ENCODE peak calls at places on chromosomes 7 and 10, in nine cellular contexts. B is psoas muscle, T is right lobe of liver, U is GM20000, N is SK-N-SH, A is HL-60, D is RWPE1, S is GM13976, L is lower lobe of right lung. K is an unnamed sample.

GRCh38 chr10:22103701-22104100 is 100.2 kb upstream of the DNAJC1 start:
- DNase-seq in U (peak), D (peak), A (no peak), L (no peak), S (peak), B (no peak), T (no peak), N (peak), K (no peak)

GRCh38 chr10:24331457-24331856 is 122.5 kb downstream of the KIAA1217 start:
- DNase-seq in T (no peak), U (no peak), B (peak), L (peak), S (no peak), A (no peak), D (peak), N (no peak), K (no peak)

GRCh38 chr7:106895246-106895864 is 30.3 kb downstream of the PIK3CG start:
- DNase-seq in L (no peak), D (no peak), T (no peak), U (peak), N (no peak), A (peak), S (peak), B (no peak), K (no peak)

GRCh38 chr10:100654835-100655759 is 90.3 kb upstream of the PAX2 start:
- DNase-seq in U (no peak), S (no peak), B (no peak), A (no peak), D (no peak), L (no peak), T (no peak), N (peak), K (no peak)

GRCh38 chr7:151756076-151756731 is 120.7 kb downstream of the PRKAG2 start:
- DNase-seq in B (no peak), S (peak), T (peak), D (peak), N (no peak), L (peak), A (peak), U (no peak), K (peak)

GRCh38 chr7:34133983-34134782 is 228.8 kb downstream of the BMPER start:
- DNase-seq in L (no peak), N (peak), S (peak), U (peak), A (peak), D (peak), B (peak), T (no peak), K (no peak)

GRCh38 chr7:93948106-93948505 is 26.6 kb downstream of the GNG11 start:
- DNase-seq in D (no peak), B (no peak), N (no peak), T (no peak), L (no peak), S (no peak), U (no peak), A (no peak), K (no peak)

GRCh38 chr10:32971536-32972091 is 13.6 kb upstream of the ITGB1 start:
- DNase-seq in N (no peak), A (no peak), L (no peak), T (no peak), U (no peak), D (no peak), B (no peak), S (no peak), K (no peak)

GRCh38 chr10:80538481-80539185 is 931 bp downstream of the SH2D4B start:
- DNase-seq in D (no peak), S (no peak), B (no peak), T (no peak), A (no peak), U (no peak), N (no peak), L (no peak), K (peak)

GRCh38 chr7:159065852-159066480 is 78.7 kb downstream of the VIPR2 start:
- DNase-seq in D (no peak), N (no peak), A (no peak), S (no peak), B (no peak), L (no peak), T (no peak), U (no peak), K (no peak)

GRCh38 chr10:14025283-14025682 is 305.4 kb downstream of the FRMD4A start:
- DNase-seq in S (no peak), T (no peak), N (no peak), B (no peak), L (no peak), U (no peak), D (no peak), A (no peak), K (no peak)

GRCh38 chr7:130154501-130155317 is 50.5 kb downstream of the TMEM209 start:
- DNase-seq in L (no peak), D (no peak), N (peak), S (no peak), A (no peak), T (no peak), U (no peak), B (peak), K (no peak)

GRCh38 chr10:34726862-34727261 is 88.2 kb downstream of the PARD3 start:
- DNase-seq in U (no peak), S (no peak), D (no peak), B (no peak), L (no peak), A (no peak), N (no peak), T (no peak), K (no peak)

GRCh38 chr10:61076572-61077114 is 132.7 kb upstream of the RHOBTB1 start:
- DNase-seq in B (no peak), T (no peak), N (no peak), D (no peak), A (no peak), U (no peak), L (no peak), S (no peak), K (no peak)

GRCh38 chr10:59333731-59334130 is 28.6 kb downstream of the FAM13C start:
- DNase-seq in B (no peak), T (no peak), A (no peak), S (no peak), N (no peak), D (no peak), U (no peak), L (no peak), K (no peak)

GRCh38 chr7:32155712-32156111 is 85.5 kb upstream of the PDE1C start:
- DNase-seq in S (no peak), T (no peak), B (no peak), D (no peak), L (no peak), U (no peak), A (no peak), N (no peak), K (no peak)

GRCh38 chr10:80452688-80453391 is 1.3 kb upstream of the TSPAN14 start:
- DNase-seq in B (no peak), N (no peak), U (no peak), T (no peak), S (no peak), L (no peak), A (no peak), D (peak), K (no peak)

GRCh38 chr7:65238785-65239184 is 134.9 kb upstream of the ZNF92 start:
- DNase-seq in B (no peak), A (no peak), T (no peak), D (no peak), U (no peak), L (no peak), N (peak), S (no peak), K (no peak)

GRCh38 chr7:65239324-65239706 is 134.3 kb upstream of the ZNF92 start:
- DNase-seq in S (no peak), N (no peak), U (no peak), A (no peak), T (no peak), L (no peak), B (no peak), D (no peak), K (no peak)

GRCh38 chr7:65235586-65235985 is 138.1 kb upstream of the ZNF92 start:
- DNase-seq in N (no peak), U (no peak), T (no peak), L (no peak), D (no peak), S (no peak), A (no peak), B (no peak), K (no peak)

DNA sequence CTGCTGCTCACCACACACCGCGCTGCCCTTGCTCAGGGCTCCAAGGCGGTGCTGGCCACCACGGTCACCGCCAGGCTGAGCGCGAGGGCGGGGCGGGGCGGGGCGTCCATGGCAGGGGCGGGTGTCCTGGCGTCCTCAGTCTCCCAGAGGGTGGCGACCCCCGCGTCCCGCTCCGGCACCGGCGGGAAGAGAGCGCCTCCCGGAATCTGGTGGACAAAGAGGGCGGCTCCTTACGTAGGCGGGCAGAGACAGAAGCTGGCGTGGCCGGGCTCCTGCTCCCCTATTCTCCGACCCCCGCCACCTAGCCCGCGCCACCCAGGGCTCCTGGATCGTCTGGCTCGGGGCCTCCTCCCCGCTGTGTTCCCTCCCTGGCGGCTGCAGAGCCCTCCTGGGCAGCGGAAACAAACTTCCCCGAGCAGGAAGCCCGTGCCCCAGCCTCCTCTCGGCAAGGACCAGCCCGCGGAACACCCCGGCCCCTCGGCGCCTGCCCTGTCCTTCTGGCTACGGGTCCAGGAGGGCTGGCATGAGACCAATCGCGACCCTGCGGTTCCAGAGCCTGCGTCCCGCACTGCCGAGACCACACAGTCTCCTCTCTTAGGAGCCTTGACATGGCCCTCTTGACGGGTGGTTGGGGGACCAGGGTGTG is 133.8 kb upstream of the ZNF92 start:
- DNase-seq in D (no peak), S (no peak), T (peak), A (no peak), L (peak), N (peak), U (no peak), B (no peak), K (no peak)
- TF ChIP-seq CTCF in D (no peak), S (no peak), T (no peak), A (no peak), L (no peak), N (no peak), U (no peak), B (no peak), K (peak)

DNA sequence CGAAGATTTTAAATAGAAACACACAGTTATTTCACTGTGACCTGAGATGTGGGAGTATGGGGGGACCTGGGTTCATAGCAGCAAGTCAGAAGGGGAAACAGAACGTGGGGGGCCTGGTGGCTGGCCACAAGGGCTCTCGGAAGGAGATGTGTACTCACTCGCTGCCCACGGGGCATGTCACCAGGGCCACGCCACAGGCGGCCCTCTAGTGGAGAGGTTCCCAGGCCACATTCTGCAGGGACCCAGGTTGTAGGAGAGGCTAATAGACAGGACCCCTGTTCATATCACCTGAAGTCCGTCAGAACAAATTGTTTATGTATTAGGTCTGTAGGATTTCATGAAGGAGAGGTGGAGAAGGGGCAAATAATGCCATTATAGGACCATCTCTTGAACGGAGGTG is 25.1 kb upstream of the SVOPL start:
- DNase-seq in N (peak), D (no peak), A (no peak), S (peak), T (no peak), B (no peak), L (no peak), U (no peak), K (peak)
- TF ChIP-seq CTCF in N (no peak), D (no peak), A (no peak), S (no peak), T (no peak), B (no peak), L (no peak), U (peak), K (peak)

DNA sequence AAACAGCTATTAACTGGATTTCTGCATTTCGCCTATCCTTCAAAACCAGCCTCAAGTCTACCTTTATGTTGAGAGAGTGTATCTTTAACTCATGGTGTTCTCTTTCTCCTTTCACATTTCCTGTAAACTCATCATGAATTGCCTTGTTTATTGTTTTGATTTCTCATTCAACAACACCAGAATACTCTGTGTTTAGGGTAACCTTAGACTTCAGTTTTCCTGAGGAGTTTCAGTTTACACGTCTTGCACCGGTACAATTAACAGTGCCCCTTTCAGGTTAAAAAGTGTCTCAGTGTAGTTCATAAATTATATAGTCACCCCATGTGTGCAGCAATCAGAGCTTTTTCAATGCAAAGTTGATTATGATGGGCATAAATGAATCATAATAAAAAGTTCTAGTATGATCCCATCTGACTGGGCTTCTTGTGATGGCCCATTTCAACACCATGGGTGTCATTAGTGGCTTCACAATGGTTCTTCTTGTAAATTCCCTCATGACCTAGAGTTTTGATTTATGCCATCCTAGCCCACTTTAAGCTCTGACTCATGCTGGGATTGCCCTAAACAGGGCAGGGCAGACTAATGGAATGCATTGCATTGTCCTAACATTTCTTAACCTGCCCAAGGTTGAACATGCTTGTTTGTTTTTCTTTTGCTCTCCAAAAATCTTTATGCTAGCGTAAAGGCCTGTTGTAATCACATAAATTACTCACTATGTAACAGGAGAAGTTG is 22.0 kb downstream of the ITGB8 start:
- DNase-seq in T (no peak), D (peak), A (no peak), S (no peak), L (no peak), U (no peak), B (no peak), N (no peak), K (no peak)
- TF ChIP-seq CTCF in T (no peak), D (no peak), A (no peak), S (no peak), L (no peak), U (no peak), B (no peak), N (no peak), K (no peak)

DNA sequence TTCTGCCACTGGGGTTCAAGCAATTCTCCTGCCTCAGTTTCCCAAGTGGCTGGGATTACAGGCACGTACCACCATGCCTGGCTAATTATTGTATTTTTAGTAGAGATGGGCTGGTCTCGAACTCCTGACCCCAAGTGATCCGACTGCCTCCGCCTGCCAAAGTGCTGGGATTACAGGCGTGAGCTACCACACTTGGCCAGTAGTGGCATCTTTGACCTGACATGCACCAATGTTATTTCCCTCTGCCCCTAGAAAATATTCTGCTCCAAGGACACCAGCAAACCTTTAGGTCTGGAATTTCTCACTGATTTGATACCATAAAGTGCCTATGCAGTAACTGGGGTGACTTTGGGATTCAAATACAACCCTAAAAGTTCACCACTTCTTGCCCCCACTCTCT is 179.4 kb downstream of the ARID5B start:
- DNase-seq in D (no peak), B (no peak), U (no peak), T (no peak), A (no peak), N (no peak), L (no peak), S (no peak), K (no peak)
- TF ChIP-seq CTCF in D (no peak), B (no peak), U (no peak), T (no peak), A (no peak), N (no peak), L (no peak), S (no peak), K (peak)

GRCh38 chr10:74753295-74754211 is 72.8 kb upstream of the KAT6B start:
- DNase-seq in B (no peak), S (no peak), N (no peak), U (no peak), T (no peak), A (peak), D (no peak), L (peak), K (no peak)
- TF ChIP-seq CTCF in B (no peak), S (no peak), N (no peak), U (no peak), T (no peak), A (no peak), D (no peak), L (no peak), K (no peak)

K was measured in chondrocyte.